ENCODE peak calls at places on chromosomes 16 and 17, in five cellular contexts. One of them, this sample, is unnamed. For H3K4me1, the result is how much of the 10 kb centered on the place peaks cover.

GRCh38 chr17:74842146-74842598 is 17.5 kb downstream of the GRIN2C start:
- DNase-seq in psoas muscle: no peak
- DNase-seq in heart right ventricle: no peak
- DNase-seq in sigmoid colon: no peak
- DNase-seq in kidney: no peak
- DNase-seq in this sample: no peak

GRCh38 chr17:64355536-64356303 is 34.9 kb downstream of the PECAM1 start:
- DNase-seq in sigmoid colon: no peak
- DNase-seq in psoas muscle: no peak
- DNase-seq in kidney: no peak
- DNase-seq in heart right ventricle: no peak
- DNase-seq in this sample: no peak

GRCh38 chr17:78041401-78042179 is 83.1 kb downstream of the TNRC6C start:
- DNase-seq in psoas muscle: no peak
- DNase-seq in heart right ventricle: no peak
- DNase-seq in sigmoid colon: no peak
- DNase-seq in kidney: no peak
- DNase-seq in this sample: no peak

GRCh38 chr16:49216593-49216992 is 65.0 kb downstream of the CBLN1 start:
- DNase-seq in psoas muscle: no peak
- DNase-seq in heart right ventricle: no peak
- DNase-seq in kidney: no peak
- DNase-seq in sigmoid colon: no peak
- DNase-seq in this sample: no peak

GRCh38 chr17:66676421-66676820 is 158.5 kb upstream of the CACNG5 start:
- DNase-seq in psoas muscle: peak
- DNase-seq in sigmoid colon: no peak
- DNase-seq in heart right ventricle: no peak
- DNase-seq in kidney: peak
- DNase-seq in this sample: peak

GRCh38 chr17:10683853-10684252 is 13.5 kb downstream of the SCO1 start:
- DNase-seq in psoas muscle: no peak
- DNase-seq in heart right ventricle: no peak
- DNase-seq in sigmoid colon: no peak
- DNase-seq in kidney: no peak
- DNase-seq in this sample: no peak

GRCh38 chr17:60463157-60463820 is 41.0 kb downstream of the CHCT1 start:
- DNase-seq in kidney: no peak
- DNase-seq in heart right ventricle: no peak
- DNase-seq in psoas muscle: no peak
- DNase-seq in sigmoid colon: no peak
- DNase-seq in this sample: no peak

GRCh38 chr17:27975146-27976011 is 67.1 kb upstream of the NLK start:
- DNase-seq in sigmoid colon: no peak
- DNase-seq in heart right ventricle: no peak
- DNase-seq in psoas muscle: no peak
- DNase-seq in kidney: no peak
- DNase-seq in this sample: no peak

GRCh38 chr16:1472974-1473373 is 1.9 kb downstream of the CLCN7 start:
- DNase-seq in kidney: no peak
- DNase-seq in heart right ventricle: no peak
- DNase-seq in sigmoid colon: no peak
- DNase-seq in psoas muscle: no peak
- DNase-seq in this sample: no peak

GRCh38 chr16:31474173-31474714 is 2.3 kb downstream of the TGFB1I1 start:
- DNase-seq in heart right ventricle: no peak
- DNase-seq in sigmoid colon: no peak
- DNase-seq in psoas muscle: peak
- DNase-seq in kidney: no peak
- DNase-seq in this sample: no peak

GRCh38 chr17:10624966-10625365 is 32.1 kb downstream of the MYH3 start:
- DNase-seq in psoas muscle: peak
- DNase-seq in heart right ventricle: no peak
- DNase-seq in kidney: no peak
- DNase-seq in sigmoid colon: no peak
- DNase-seq in this sample: no peak

GRCh38 chr17:36105718-36106117 is 2.1 kb downstream of the CCL4 start:
- DNase-seq in heart right ventricle: no peak
- DNase-seq in kidney: no peak
- DNase-seq in psoas muscle: no peak
- DNase-seq in sigmoid colon: no peak
- DNase-seq in this sample: no peak

GRCh38 chr17:36945160-36945559 is 3.6 kb upstream of the AATF start:
- DNase-seq in sigmoid colon: no peak
- DNase-seq in psoas muscle: no peak
- DNase-seq in heart right ventricle: no peak
- DNase-seq in kidney: no peak
- DNase-seq in this sample: no peak

GRCh38 chr17:46984892-46985291 is 5.8 kb upstream of the RPRML start:
- DNase-seq in psoas muscle: no peak
- DNase-seq in kidney: peak
- DNase-seq in heart right ventricle: no peak
- DNase-seq in sigmoid colon: no peak
- DNase-seq in this sample: no peak

GRCh38 chr16:23711785-23712184 is 1.2 kb downstream of the ERN2 start:
- DNase-seq in heart right ventricle: no peak
- DNase-seq in sigmoid colon: no peak
- DNase-seq in psoas muscle: no peak
- DNase-seq in kidney: no peak
- DNase-seq in this sample: no peak

GRCh38 chr17:3639981-3640596 is 3.5 kb downstream of the CTNS start:
- DNase-seq in sigmoid colon: no peak
- DNase-seq in kidney: no peak
- DNase-seq in psoas muscle: peak
- DNase-seq in heart right ventricle: no peak
- DNase-seq in this sample: no peak

GRCh38 chr17:8868529-8868951 is 1.1 kb upstream of the PIK3R6 start:
- DNase-seq in sigmoid colon: no peak
- DNase-seq in heart right ventricle: no peak
- DNase-seq in kidney: no peak
- DNase-seq in psoas muscle: no peak
- DNase-seq in this sample: no peak

GRCh38 chr17:66767164-66767933 is 67.6 kb upstream of the CACNG5 start:
- DNase-seq in heart right ventricle: no peak
- DNase-seq in sigmoid colon: no peak
- DNase-seq in psoas muscle: no peak
- DNase-seq in kidney: no peak
- DNase-seq in this sample: no peak

GRCh38 chr16:49970818-49971431 is 54.1 kb upstream of the CNEP1R1 start:
- DNase-seq in kidney: no peak
- DNase-seq in heart right ventricle: no peak
- DNase-seq in psoas muscle: no peak
- DNase-seq in sigmoid colon: no peak
- DNase-seq in this sample: no peak

GRCh38 chr16:56206951-56207350 is 15.7 kb downstream of the GNAO1 start:
- DNase-seq in heart right ventricle: no peak
- DNase-seq in sigmoid colon: no peak
- DNase-seq in kidney: no peak
- DNase-seq in psoas muscle: no peak
- DNase-seq in this sample: no peak

GRCh38 chr16:56212144-56212543 is 20.9 kb downstream of the GNAO1 start:
- DNase-seq in sigmoid colon: no peak
- DNase-seq in heart right ventricle: no peak
- DNase-seq in psoas muscle: no peak
- DNase-seq in kidney: no peak
- DNase-seq in this sample: no peak

GRCh38 chr16:56207421-56207820 is 16.1 kb downstream of the GNAO1 start:
- DNase-seq in kidney: no peak
- DNase-seq in sigmoid colon: no peak
- DNase-seq in psoas muscle: no peak
- DNase-seq in heart right ventricle: no peak
- DNase-seq in this sample: no peak

GRCh38 chr16:56211471-56211944 is 20.2 kb downstream of the GNAO1 start:
- DNase-seq in psoas muscle: no peak
- DNase-seq in sigmoid colon: peak
- DNase-seq in kidney: peak
- DNase-seq in heart right ventricle: no peak
- DNase-seq in this sample: no peak
- H3K27ac ChIP-seq in psoas muscle: no peak
- H3K27ac ChIP-seq in sigmoid colon: no peak
- H3K27ac ChIP-seq in kidney: no peak
- H3K27ac ChIP-seq in heart right ventricle: no peak
- H3K27ac ChIP-seq in this sample: no peak

GRCh38 chr16:8951447-8952280 is 12.0 kb downstream of the USP7 start:
- DNase-seq in kidney: no peak
- DNase-seq in sigmoid colon: no peak
- DNase-seq in psoas muscle: no peak
- DNase-seq in heart right ventricle: no peak
- DNase-seq in this sample: no peak

GRCh38 chr16:8949536-8950418 is 13.9 kb downstream of the USP7 start:
- DNase-seq in sigmoid colon: no peak
- DNase-seq in psoas muscle: no peak
- DNase-seq in kidney: no peak
- DNase-seq in heart right ventricle: no peak
- DNase-seq in this sample: no peak

GRCh38 chr16:8953064-8953463 is 10.6 kb downstream of the USP7 start:
- DNase-seq in psoas muscle: no peak
- DNase-seq in kidney: no peak
- DNase-seq in sigmoid colon: no peak
- DNase-seq in heart right ventricle: no peak
- DNase-seq in this sample: no peak

GRCh38 chr16:8950580-8951077 is 13.1 kb downstream of the USP7 start:
- DNase-seq in sigmoid colon: no peak
- DNase-seq in kidney: no peak
- DNase-seq in heart right ventricle: no peak
- DNase-seq in psoas muscle: no peak
- DNase-seq in this sample: no peak

GRCh38 chr16:8952281-8952751 is 11.4 kb downstream of the USP7 start:
- DNase-seq in kidney: no peak
- DNase-seq in heart right ventricle: no peak
- DNase-seq in psoas muscle: no peak
- DNase-seq in sigmoid colon: no peak
- DNase-seq in this sample: no peak
- H3K4me1 ChIP-seq in kidney: under half
- H3K4me1 ChIP-seq in heart right ventricle: half or more
- H3K4me1 ChIP-seq in psoas muscle: half or more
- H3K4me1 ChIP-seq in sigmoid colon: half or more
- H3K4me1 ChIP-seq in this sample: under half

GRCh38 chr17:52147431-52147830 is 11.1 kb downstream of the CA10 start:
- DNase-seq in kidney: no peak
- DNase-seq in sigmoid colon: no peak
- DNase-seq in psoas muscle: no peak
- DNase-seq in heart right ventricle: no peak
- DNase-seq in this sample: no peak
- H3K27ac ChIP-seq in kidney: peak
- H3K27ac ChIP-seq in sigmoid colon: no peak
- H3K27ac ChIP-seq in psoas muscle: no peak
- H3K27ac ChIP-seq in heart right ventricle: no peak
- H3K27ac ChIP-seq in this sample: no peak

DNA sequence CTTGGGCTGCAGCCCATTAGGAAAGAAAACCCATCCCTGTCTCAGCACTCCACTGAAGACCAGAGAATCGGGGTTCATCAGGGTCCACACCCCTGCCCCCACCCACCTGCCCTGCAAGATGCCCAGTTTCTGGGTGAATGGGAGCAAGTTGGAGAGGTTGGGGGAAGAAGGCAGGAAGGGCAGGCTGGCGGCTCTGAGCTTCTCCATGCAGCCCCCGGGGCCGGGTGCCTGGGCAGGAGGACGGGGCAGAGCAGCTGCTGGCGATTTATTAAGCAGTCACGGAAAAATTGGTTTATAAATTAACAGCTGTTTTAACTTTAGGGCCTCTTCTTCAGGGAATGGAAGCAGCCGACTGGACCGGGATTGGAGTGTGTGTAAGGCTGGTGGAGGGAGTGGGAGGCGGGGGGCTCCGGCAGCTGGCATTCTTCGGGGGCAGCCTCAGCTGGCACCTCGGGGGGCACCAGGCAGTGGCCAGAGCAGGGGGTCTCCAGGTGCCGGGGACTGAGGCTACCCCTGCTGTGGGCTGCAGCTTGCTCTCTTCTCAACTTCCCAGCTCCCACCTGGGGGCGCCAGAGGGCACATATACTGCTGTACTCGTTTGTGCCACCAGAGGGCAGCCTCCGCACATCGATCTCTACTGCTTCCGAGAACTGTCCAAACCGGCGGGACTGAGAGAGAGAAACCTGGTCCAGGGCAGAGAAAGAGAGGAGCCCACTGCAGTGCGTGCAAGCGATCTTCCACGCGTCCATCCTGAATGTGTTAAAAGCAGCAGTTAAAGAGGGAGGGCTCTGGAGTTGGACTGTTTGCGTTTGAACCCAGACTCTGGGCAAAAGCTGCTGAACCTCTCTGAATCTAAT is 5.0 kb upstream of the PPP1R1B start:
- DNase-seq in heart right ventricle: peak
- DNase-seq in sigmoid colon: peak
- DNase-seq in psoas muscle: peak
- DNase-seq in kidney: peak
- DNase-seq in this sample: peak
- H3K4me1 ChIP-seq in heart right ventricle: under half
- H3K4me1 ChIP-seq in sigmoid colon: under half
- H3K4me1 ChIP-seq in psoas muscle: under half
- H3K4me1 ChIP-seq in kidney: under half
- H3K4me1 ChIP-seq in this sample: under half

DNA sequence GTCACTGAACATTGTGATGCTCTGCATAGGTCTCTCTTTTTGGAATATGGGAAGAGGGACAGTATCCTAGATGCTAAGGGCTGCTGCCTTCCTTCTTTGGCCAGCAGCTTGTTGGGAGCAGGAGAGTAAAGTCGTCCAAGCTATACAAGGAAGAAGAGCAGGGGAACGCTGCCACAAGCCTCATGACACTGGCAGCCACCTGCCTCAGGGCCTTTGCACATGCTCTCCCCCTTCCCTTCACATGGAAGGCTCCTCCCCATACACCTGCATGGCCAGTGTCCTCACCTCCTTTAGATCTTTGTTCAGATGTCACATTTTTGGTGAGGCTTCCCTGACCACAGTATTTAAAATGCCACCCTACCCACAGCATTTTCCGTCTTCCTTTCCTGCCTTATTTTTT is 78.1 kb upstream of the CRHR1 start:
- DNase-seq in psoas muscle: no peak
- DNase-seq in heart right ventricle: no peak
- DNase-seq in sigmoid colon: no peak
- DNase-seq in kidney: no peak
- DNase-seq in this sample: no peak
- H3K27ac ChIP-seq in psoas muscle: no peak
- H3K27ac ChIP-seq in heart right ventricle: no peak
- H3K27ac ChIP-seq in sigmoid colon: no peak
- H3K27ac ChIP-seq in kidney: no peak
- H3K27ac ChIP-seq in this sample: no peak

This sample was measured in breast epithelium.